ENCODE peak calls at places on chromosomes 16 and 17, in five cellular contexts. H is GM06990, G is endodermal cell, X is breast epithelium, P is tibial artery. E is an unnamed sample. For H3K27me3, the result is how much of the 10 kb centered on the place peaks cover.

GRCh38 chr17:31391496-31391949 is at the start of gene RAB11FIP4:
- DNase-seq in P (peak), G (peak), X (no peak), H (no peak), E (no peak)

GRCh38 chr17:34254651-34255380 is at the start of gene CCL2:
- DNase-seq in P (peak), X (no peak), G (peak), H (no peak), E (peak)

GRCh38 chr17:951388-952132 is 28.0 kb downstream of the NXN start:
- DNase-seq in H (no peak), G (peak), X (no peak), P (no peak), E (no peak)

GRCh38 chr17:57459286-57459915 is 203.1 kb downstream of the MSI2 start:
- DNase-seq in X (no peak), P (no peak), H (peak), G (no peak), E (no peak)

GRCh38 chr16:21708533-21709115 is 44.9 kb downstream of the OTOA start:
- DNase-seq in G (peak), X (peak), P (peak), H (peak), E (peak)

GRCh38 chr16:8590811-8591210 is 500 bp upstream of the TMEM114 start:
- DNase-seq in H (no peak), P (no peak), G (no peak), X (no peak), E (no peak)

GRCh38 chr17:66494023-66494803 is 191.8 kb downstream of the PRKCA start:
- DNase-seq in H (no peak), X (no peak), G (peak), P (no peak), E (no peak)

GRCh38 chr16:49527621-49528020 is 154.0 kb downstream of the C16orf78 start:
- DNase-seq in P (no peak), X (no peak), H (no peak), G (no peak), E (no peak)

GRCh38 chr16:73065617-73066313 is 17.8 kb upstream of the ZFHX3 start:
- DNase-seq in X (no peak), G (peak), H (no peak), P (peak), E (no peak)

GRCh38 chr16:20675488-20676267 is 21.8 kb downstream of the ACSM1 start:
- DNase-seq in P (peak), X (no peak), G (peak), H (no peak), E (no peak)

GRCh38 chr16:17084134-17084533 is 386.6 kb downstream of the XYLT1 start:
- DNase-seq in P (no peak), X (no peak), G (no peak), H (no peak), E (no peak)

GRCh38 chr16:54538241-54538640 is 251.7 kb upstream of the IRX3 start:
- DNase-seq in P (no peak), X (no peak), G (no peak), H (no peak), E (no peak)

GRCh38 chr16:49492090-49492801 is 118.6 kb downstream of the C16orf78 start:
- DNase-seq in G (peak), H (no peak), P (peak), X (no peak), E (no peak)

GRCh38 chr16:23518435-23518891 is 8.2 kb upstream of the GGA2 start:
- DNase-seq in H (peak), G (no peak), P (no peak), X (no peak), E (no peak)

GRCh38 chr16:66389256-66390175 is 23.0 kb downstream of the CDH5 start:
- DNase-seq in G (peak), X (no peak), P (peak), H (no peak), E (no peak)

GRCh38 chr16:19912445-19913305 is 28.0 kb upstream of the GPRC5B start:
- DNase-seq in X (no peak), H (no peak), P (no peak), G (peak), E (no peak)

GRCh38 chr17:36675250-36675649 is 73.9 kb downstream of the MRM1 start:
- DNase-seq in G (no peak), X (no peak), H (no peak), P (no peak), E (no peak)

GRCh38 chr17:27929990-27930389 is 36.8 kb upstream of the LYRM9 start:
- DNase-seq in G (no peak), P (no peak), X (no peak), H (no peak), E (no peak)

GRCh38 chr16:65572156-65572555 is 450.3 kb upstream of the CDH11 start:
- DNase-seq in G (no peak), H (no peak), X (no peak), P (no peak), E (no peak)

GRCh38 chr17:1979182-1979980 is 45.8 kb downstream of the RTN4RL1 start:
- DNase-seq in G (peak), X (no peak), H (no peak), P (no peak), E (no peak)

GRCh38 chr16:88853336-88853941 is 3.3 kb downstream of the GALNS start:
- DNase-seq in X (no peak), P (no peak), G (no peak), H (no peak), E (no peak)

GRCh38 chr17:31369266-31369665 is 22.2 kb upstream of the RAB11FIP4 start:
- DNase-seq in H (no peak), P (no peak), G (no peak), X (no peak), E (no peak)

GRCh38 chr17:13953871-13954270 is 115.4 kb upstream of the COX10 start:
- DNase-seq in G (no peak), X (no peak), P (no peak), H (no peak), E (no peak)

GRCh38 chr17:63675607-63676539 is 24.1 kb downstream of the LIMD2 start:
- DNase-seq in H (no peak), P (peak), G (peak), X (peak), E (no peak)

GRCh38 chr16:65178151-65178550 is 56.3 kb upstream of the CDH11 start:
- DNase-seq in P (no peak), H (no peak), G (no peak), X (no peak), E (no peak)

GRCh38 chr17:72458301-72458700 is 337.5 kb downstream of the SOX9 start:
- DNase-seq in G (no peak), X (no peak), H (no peak), P (no peak), E (no peak)

GRCh38 chr16:4966736-4967453 is 8.8 kb downstream of the SEC14L5 start:
- DNase-seq in X (no peak), H (no peak), P (no peak), G (no peak), E (no peak)

GRCh38 chr17:63911657-63912100 is 621 bp upstream of the CSHL1 start:
- DNase-seq in X (no peak), G (peak), P (no peak), H (no peak), E (peak)

GRCh38 chr17:78323821-78324390 is 36.0 kb downstream of the SOCS3 start:
- DNase-seq in X (no peak), G (no peak), P (no peak), H (no peak), E (no peak)
- H3K4me3 ChIP-seq in X (peak), G (no peak), P (no peak), H (no peak), E (no peak)

GRCh38 chr17:68870427-68870826 is 84.8 kb downstream of the ABCA8 start:
- DNase-seq in P (no peak), G (no peak), H (no peak), X (no peak), E (no peak)

GRCh38 chr17:68868708-68869107 is 86.5 kb downstream of the ABCA8 start:
- DNase-seq in P (no peak), G (no peak), H (no peak), X (no peak), E (no peak)

GRCh38 chr17:68867759-68868516 is 87.3 kb downstream of the ABCA8 start:
- DNase-seq in H (no peak), X (no peak), G (no peak), P (no peak), E (no peak)

GRCh38 chr17:68865584-68865983 is 89.6 kb downstream of the ABCA8 start:
- DNase-seq in P (no peak), G (no peak), H (no peak), X (no peak), E (no peak)

GRCh38 chr17:68871447-68871846 is 83.7 kb downstream of the ABCA8 start:
- DNase-seq in G (no peak), P (no peak), H (no peak), X (no peak), E (no peak)
- TF ChIP-seq CTCF in G (no peak), P (no peak), H (no peak), X (no peak), E (no peak)

DNA sequence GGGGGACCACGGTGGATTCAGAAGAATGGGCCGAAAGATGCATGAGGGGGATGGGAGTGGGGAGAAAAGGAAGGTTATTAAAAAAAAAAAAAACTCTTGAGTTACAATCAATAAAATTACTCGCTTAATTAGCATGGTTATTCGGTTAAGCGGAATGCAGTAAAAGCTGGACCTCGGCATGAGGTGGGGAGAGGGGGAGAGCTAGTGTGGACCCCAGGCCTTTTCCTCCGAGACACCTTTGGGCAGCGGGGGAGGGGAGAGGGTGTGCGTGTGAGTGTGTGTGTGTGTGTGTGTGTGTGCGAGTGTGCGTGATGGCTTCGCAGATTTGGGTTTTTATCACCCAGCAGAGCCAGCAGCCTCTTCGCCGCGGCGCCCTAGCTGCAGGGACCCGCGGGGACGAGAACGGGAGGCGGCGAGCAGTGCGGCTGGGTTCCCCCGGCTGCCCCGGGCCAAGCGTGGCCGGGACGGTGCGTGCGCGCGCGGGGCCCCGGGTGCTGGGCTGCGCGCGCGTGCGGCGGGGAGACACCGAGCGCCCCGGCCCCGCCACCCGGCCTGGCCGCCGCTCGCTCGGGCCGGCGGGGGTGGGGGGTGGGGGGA is 3.7 kb downstream of the BAHCC1 start:
- DNase-seq in P (no peak), X (no peak), G (no peak), H (no peak), E (no peak)
- H3K27me3 ChIP-seq in P (under half), X (under half), G (under half), H (under half), E (under half)

GRCh38 chr16:57285379-57285778 is 907 bp upstream of the PLLP start:
- DNase-seq in G (no peak), X (no peak), P (no peak), H (no peak), E (no peak)
- H3K4me3 ChIP-seq in G (peak), X (no peak), P (no peak), H (no peak), E (peak)

DNA sequence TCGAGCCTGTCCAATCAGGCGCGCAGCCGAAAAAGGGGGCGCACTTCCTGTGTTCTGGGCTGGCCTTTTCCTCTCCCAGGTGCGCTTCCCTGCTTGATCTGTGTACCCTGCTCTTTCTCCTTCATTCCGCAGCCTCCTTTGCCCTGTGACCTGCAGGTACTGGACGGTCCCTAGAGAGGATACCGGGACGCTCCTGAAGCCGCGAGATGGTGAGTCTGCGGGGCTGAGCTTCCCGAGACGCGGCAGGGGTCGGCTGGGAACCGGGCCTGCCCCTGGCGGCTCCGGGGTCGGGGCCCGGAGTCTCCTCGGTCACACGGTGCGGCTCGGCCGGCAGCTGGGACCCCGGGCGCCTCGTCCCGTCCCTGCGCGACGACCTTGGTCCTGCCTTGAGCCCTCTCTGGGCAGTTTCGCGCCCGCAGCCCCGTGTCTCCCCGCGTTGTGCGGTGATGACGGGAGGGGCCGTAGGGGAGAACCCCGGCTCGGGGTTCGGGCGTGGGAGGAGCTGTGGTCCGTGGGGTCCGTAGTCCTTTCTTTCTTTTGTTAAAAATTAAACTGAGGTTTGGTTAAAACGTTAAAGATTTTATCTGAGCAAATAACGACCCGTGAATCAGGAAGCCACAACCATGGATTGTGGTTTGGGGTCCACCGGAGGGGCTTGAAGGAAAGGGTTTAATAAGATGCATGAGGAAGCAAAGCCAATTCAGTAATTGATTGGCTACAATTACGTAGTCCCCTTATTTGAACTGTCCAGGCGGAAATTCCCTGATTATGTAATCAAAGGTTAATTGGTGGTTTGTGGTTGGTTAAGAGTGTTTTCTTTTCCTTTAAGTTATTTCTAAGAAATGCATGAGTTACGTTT is 172.8 kb upstream of the ZNF267 start:
- DNase-seq in H (peak), P (no peak), G (peak), X (peak), E (peak)
- TF ChIP-seq CTCF in H (peak), P (no peak), G (peak), X (no peak), E (peak)